ENCODE peak calls at places on chromosome 22, in eight cellular contexts. D is neural crest cell; T is choroid plexus epithelial cell; B is K562; Z is activated CD4-positive, alpha-beta T cell treated with anti-CD3 and anti-CD28 coated beads for 48 hours; A is endothelial cell; P is GM19239; Q is EL. G is an unnamed sample.
A peak's percentile ranks its signal among the peaks of the same experiment; 100 is the strongest.

GRCh38 chr22:39920134-39920743 is 19.4 kb downstream of the GRAP2 start:
- DNase-seq in D (no peak), T (no peak), B (peak; percentile 77), Z (peak; percentile 82), A (no peak), P (no peak), Q (no peak), G (no peak)

GRCh38 chr22:44191036-44191454 is 10.3 kb downstream of the PARVG start:
- DNase-seq in D (no peak), T (no peak), B (no peak), Z (peak; percentile 57), A (no peak), P (no peak), Q (peak; percentile 11), G (no peak)

GRCh38 chr22:31951201-31952093 is 7.1 kb downstream of the YWHAH start:
- DNase-seq in D (no peak), T (no peak), B (no peak), Z (peak; percentile 31), A (no peak), P (no peak), Q (no peak), G (no peak)

GRCh38 chr22:38513063-38513462 is 7.0 kb upstream of the DDX17 start:
- DNase-seq in D (no peak), T (no peak), B (peak; percentile 29), Z (peak; percentile 39), A (peak; percentile 43), P (peak; percentile 20), Q (no peak), G (peak; percentile 45)

GRCh38 chr22:49103314-49104052 is 724.2 kb downstream of the BRD1 start:
- DNase-seq in D (no peak), T (no peak), B (no peak), Z (no peak), A (no peak), P (no peak), Q (no peak), G (no peak)

GRCh38 chr22:19916006-19916405 is 25.6 kb upstream of the COMT start:
- DNase-seq in D (no peak), T (no peak), B (no peak), Z (no peak), A (no peak), P (no peak), Q (no peak), G (no peak)

GRCh38 chr22:35629406-35630234 is 12.5 kb upstream of the MB start:
- DNase-seq in D (no peak), T (peak; percentile 98), B (peak; percentile 26), Z (peak; percentile 62), A (no peak), P (no peak), Q (peak; percentile 100), G (no peak)

GRCh38 chr22:40043086-40043485 is 48.3 kb downstream of the FAM83F start:
- DNase-seq in D (no peak), T (no peak), B (no peak), Z (no peak), A (no peak), P (no peak), Q (no peak), G (no peak)

GRCh38 chr22:22820626-22821025 is 67.0 kb upstream of the IGLL5 start:
- DNase-seq in D (no peak), T (no peak), B (no peak), Z (no peak), A (no peak), P (no peak), Q (no peak), G (no peak)

GRCh38 chr22:28658448-28658847 is 21.2 kb downstream of the TTC28 start:
- DNase-seq in D (no peak), T (no peak), B (no peak), Z (no peak), A (no peak), P (no peak), Q (no peak), G (no peak)

GRCh38 chr22:20422965-20423635 is 14.5 kb downstream of the SCARF2 start:
- DNase-seq in D (no peak), T (no peak), B (no peak), Z (no peak), A (no peak), P (no peak), Q (no peak), G (no peak)

GRCh38 chr22:30250713-30251267 is 4.2 kb upstream of the LIF start:
- DNase-seq in D (no peak), T (peak; percentile 57), B (no peak), Z (peak; percentile 69), A (no peak), P (no peak), Q (peak; percentile 89), G (no peak)

GRCh38 chr22:47379037-47379436 is 616.6 kb downstream of the TBC1D22A start:
- DNase-seq in D (no peak), T (no peak), B (no peak), Z (no peak), A (no peak), P (no peak), Q (no peak), G (no peak)

GRCh38 chr22:27668828-27669797 is 132.4 kb downstream of the MN1 start:
- DNase-seq in D (no peak), T (peak; percentile 71), B (peak; percentile 78), Z (no peak), A (no peak), P (no peak), Q (peak; percentile 20), G (no peak)

GRCh38 chr22:33083212-33083611 is 25.0 kb upstream of the SYN3 start:
- DNase-seq in D (no peak), T (peak; percentile 3), B (no peak), Z (no peak), A (no peak), P (no peak), Q (no peak), G (no peak)

GRCh38 chr22:24937114-24937513 is 9.4 kb downstream of the LHFPL7 start:
- DNase-seq in D (peak; percentile 10), T (peak; percentile 62), B (no peak), Z (no peak), A (peak; percentile 36), P (no peak), Q (peak; percentile 7), G (peak; percentile 57)

GRCh38 chr22:44089717-44090570 is 65.8 kb downstream of the PARVB start:
- DNase-seq in D (no peak), T (no peak), B (no peak), Z (no peak), A (no peak), P (no peak), Q (no peak), G (no peak)

GRCh38 chr22:46514592-46515207 is 22.7 kb downstream of the CELSR1 start:
- DNase-seq in D (no peak), T (peak; percentile 44), B (no peak), Z (no peak), A (no peak), P (no peak), Q (peak; percentile 77), G (no peak)

GRCh38 chr22:25068701-25069100 is 116.2 kb downstream of the KIAA1671 start:
- DNase-seq in D (no peak), T (no peak), B (no peak), Z (peak; percentile 66), A (no peak), P (no peak), Q (no peak), G (no peak)

GRCh38 chr22:45268958-45269844 is 15.5 kb upstream of the UPK3A start:
- DNase-seq in D (peak; percentile 95), T (peak; percentile 67), B (peak; percentile 86), Z (peak; percentile 86), A (peak; percentile 96), P (peak; percentile 80), Q (peak; percentile 59), G (peak; percentile 91)

GRCh38 chr22:26769663-26770062 is 112.3 kb downstream of the MIAT start:
- DNase-seq in D (no peak), T (no peak), B (no peak), Z (no peak), A (no peak), P (no peak), Q (no peak), G (no peak)

GRCh38 chr22:29625090-29625825 is 21.8 kb downstream of the NF2 start:
- DNase-seq in D (peak; percentile 22), T (peak; percentile 82), B (peak; percentile 44), Z (peak; percentile 53), A (peak; percentile 31), P (no peak), Q (peak; percentile 90), G (peak; percentile 73)

GRCh38 chr22:23065495-23066122 is 4.7 kb upstream of the GNAZ start:
- DNase-seq in D (no peak), T (no peak), B (no peak), Z (peak; percentile 1), A (no peak), P (no peak), Q (no peak), G (no peak)

GRCh38 chr22:40665312-40665711 is 14.0 kb upstream of the MCHR1 start:
- DNase-seq in D (no peak), T (no peak), B (no peak), Z (no peak), A (no peak), P (no peak), Q (peak; percentile 30), G (no peak)

GRCh38 chr22:45227645-45228400 is 12.9 kb downstream of the KIAA0930 start:
- DNase-seq in D (no peak), T (no peak), B (no peak), Z (no peak), A (no peak), P (no peak), Q (no peak), G (no peak)

GRCh38 chr22:28821452-28821851 is 21.1 kb upstream of the XBP1 start:
- DNase-seq in D (no peak), T (no peak), B (no peak), Z (no peak), A (no peak), P (no peak), Q (no peak), G (no peak)

GRCh38 chr22:41401781-41402648 is 20.3 kb downstream of the TEF start:
- DNase-seq in D (no peak), T (peak; percentile 45), B (no peak), Z (no peak), A (no peak), P (no peak), Q (peak; percentile 82), G (no peak)

GRCh38 chr22:33569547-33569946 is 350.7 kb downstream of the LARGE1 start:
- DNase-seq in D (no peak), T (no peak), B (no peak), Z (no peak), A (no peak), P (no peak), Q (no peak), G (no peak)

GRCh38 chr22:34036936-34037335 is 116.7 kb upstream of the LARGE1 start:
- DNase-seq in D (no peak), T (no peak), B (no peak), Z (no peak), A (no peak), P (no peak), Q (no peak), G (no peak)